ENCODE peak calls at places on chromosomes 13 and 19, in seven cellular contexts. F, G, C, A, Z, H and S are unnamed samples.

GRCh38 chr13:26590951-26591350 is 33.5 kb downstream of the WASF3 start:
- DNase-seq in F (no peak), G (no peak), C (no peak), A (no peak), Z (no peak), H (no peak), S (no peak)

GRCh38 chr19:1986357-1987162 is 29.0 kb downstream of the BTBD2 start:
- DNase-seq in F (no peak), G (no peak), C (peak), A (no peak), Z (no peak), H (no peak), S (no peak)

GRCh38 chr19:45780146-45780447 is 2.2 kb downstream of the DMPK start:
- DNase-seq in F (peak), G (no peak), C (peak), A (no peak), Z (no peak), H (no peak), S (no peak)

GRCh38 chr13:113883314-113883811 is 19.5 kb upstream of the GAS6 start:
- DNase-seq in F (no peak), G (no peak), C (no peak), A (no peak), Z (no peak), H (no peak), S (no peak)

GRCh38 chr13:36158606-36159005 is 27.4 kb upstream of the DCLK1 start:
- DNase-seq in F (no peak), G (no peak), C (no peak), A (no peak), Z (no peak), H (no peak), S (no peak)

GRCh38 chr13:102369303-102369702 is 32.5 kb downstream of the FGF14 start:
- DNase-seq in F (no peak), G (no peak), C (no peak), A (no peak), Z (no peak), H (no peak), S (no peak)

GRCh38 chr13:64078480-64078936 is 2662.9 kb upstream of the PCDH20 start:
- DNase-seq in F (no peak), G (no peak), C (peak), A (no peak), Z (no peak), H (no peak), S (peak)

GRCh38 chr19:19213822-19214558 is 2.2 kb downstream of the NCAN start:
- DNase-seq in F (peak), G (no peak), C (no peak), A (no peak), Z (no peak), H (no peak), S (no peak)

GRCh38 chr19:29311391-29311790 is 98.4 kb upstream of the UQCRFS1 start:
- DNase-seq in F (peak), G (no peak), C (no peak), A (no peak), Z (no peak), H (no peak), S (no peak)

GRCh38 chr19:17326595-17326966 is 8.1 kb downstream of the ANO8 start:
- DNase-seq in F (no peak), G (no peak), C (no peak), A (no peak), Z (no peak), H (no peak), S (no peak)

GRCh38 chr13:63092461-63092860 is 1676.8 kb upstream of the PCDH20 start:
- DNase-seq in F (no peak), G (no peak), C (no peak), A (no peak), Z (no peak), H (no peak), S (no peak)

GRCh38 chr13:36480726-36481485 is 48.6 kb downstream of the CCNA1 start:
- DNase-seq in F (no peak), G (no peak), C (no peak), A (no peak), Z (no peak), H (no peak), S (no peak)

GRCh38 chr19:14107581-14108461 is 9.7 kb downstream of the PRKACA start:
- DNase-seq in F (no peak), G (no peak), C (no peak), A (peak), Z (no peak), H (no peak), S (no peak)

GRCh38 chr13:50156140-50156539 is 140.9 kb downstream of the KCNRG start:
- DNase-seq in F (no peak), G (no peak), C (no peak), A (no peak), Z (peak), H (peak), S (no peak)

GRCh38 chr19:50639121-50640112 is at the start of gene SYT3:
- DNase-seq in F (peak), G (peak), C (peak), A (peak), Z (no peak), H (peak), S (peak)

GRCh38 chr13:108657520-108657919 is 28.1 kb downstream of the MYO16 start:
- DNase-seq in F (no peak), G (no peak), C (no peak), A (no peak), Z (no peak), H (no peak), S (no peak)

GRCh38 chr19:35846038-35846668 is 6.2 kb downstream of the NPHS1 start:
- DNase-seq in F (peak), G (no peak), C (no peak), A (no peak), Z (no peak), H (no peak), S (no peak)

GRCh38 chr13:23623394-23623793 is 53.2 kb downstream of the TNFRSF19 start:
- DNase-seq in F (no peak), G (no peak), C (no peak), A (no peak), Z (no peak), H (no peak), S (no peak)

GRCh38 chr13:93254775-93255174 is 28.2 kb downstream of the GPC6 start:
- DNase-seq in F (no peak), G (no peak), C (no peak), A (no peak), Z (no peak), H (no peak), S (no peak)

GRCh38 chr19:58568731-58569130 is 4.4 kb downstream of the MZF1 start:
- DNase-seq in F (no peak), G (peak), C (peak), A (no peak), Z (no peak), H (no peak), S (no peak)

GRCh38 chr13:40187836-40188591 is 478.4 kb downstream of the FOXO1 start:
- DNase-seq in F (no peak), G (no peak), C (no peak), A (no peak), Z (no peak), H (no peak), S (no peak)

GRCh38 chr19:30222428-30222873 is 149.7 kb upstream of the ZNF536 start:
- DNase-seq in F (peak), G (no peak), C (no peak), A (peak), Z (no peak), H (no peak), S (peak)

GRCh38 chr13:62482351-62482750 is 1066.7 kb upstream of the PCDH20 start:
- DNase-seq in F (no peak), G (no peak), C (no peak), A (no peak), Z (no peak), H (no peak), S (no peak)

GRCh38 chr13:43895940-43896339 is 16.2 kb downstream of the LACC1 start:
- DNase-seq in F (no peak), G (no peak), C (no peak), A (no peak), Z (peak), H (peak), S (no peak)

GRCh38 chr13:99426426-99426825 is 74.8 kb upstream of the TM9SF2 start:
- DNase-seq in F (no peak), G (peak), C (no peak), A (no peak), Z (no peak), H (no peak), S (no peak)

GRCh38 chr13:29920018-29920643 is 69.7 kb upstream of the UBL3 start:
- DNase-seq in F (no peak), G (no peak), C (no peak), A (no peak), Z (no peak), H (no peak), S (no peak)

DNA sequence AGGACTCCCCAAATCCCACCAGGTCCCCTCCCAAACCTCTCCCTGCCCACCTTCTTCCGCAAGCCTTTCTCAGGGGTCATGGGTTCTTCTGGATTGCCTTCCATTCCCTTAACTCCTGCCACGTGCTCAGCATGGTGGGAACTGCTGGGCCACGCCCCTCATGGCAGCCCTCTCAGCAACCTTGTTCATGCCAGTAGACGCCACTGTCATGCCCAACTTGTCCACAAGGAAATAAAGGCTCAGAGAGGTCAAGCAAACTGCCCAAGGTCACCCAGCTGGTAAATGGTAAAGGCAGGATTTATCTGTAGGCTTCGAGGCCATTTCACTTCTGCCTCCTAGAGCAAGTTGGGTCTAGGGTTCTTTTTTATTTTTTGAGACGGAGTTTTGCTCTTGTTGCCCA is 10.9 kb downstream of the PRAM1 start:
- DNase-seq in F (no peak), G (no peak), C (no peak), A (no peak), Z (no peak), H (no peak), S (no peak)
- TF ChIP-seq CTCF in F (no peak), G (no peak), C (no peak), A (no peak), Z (peak), H (no peak), S (no peak)

DNA sequence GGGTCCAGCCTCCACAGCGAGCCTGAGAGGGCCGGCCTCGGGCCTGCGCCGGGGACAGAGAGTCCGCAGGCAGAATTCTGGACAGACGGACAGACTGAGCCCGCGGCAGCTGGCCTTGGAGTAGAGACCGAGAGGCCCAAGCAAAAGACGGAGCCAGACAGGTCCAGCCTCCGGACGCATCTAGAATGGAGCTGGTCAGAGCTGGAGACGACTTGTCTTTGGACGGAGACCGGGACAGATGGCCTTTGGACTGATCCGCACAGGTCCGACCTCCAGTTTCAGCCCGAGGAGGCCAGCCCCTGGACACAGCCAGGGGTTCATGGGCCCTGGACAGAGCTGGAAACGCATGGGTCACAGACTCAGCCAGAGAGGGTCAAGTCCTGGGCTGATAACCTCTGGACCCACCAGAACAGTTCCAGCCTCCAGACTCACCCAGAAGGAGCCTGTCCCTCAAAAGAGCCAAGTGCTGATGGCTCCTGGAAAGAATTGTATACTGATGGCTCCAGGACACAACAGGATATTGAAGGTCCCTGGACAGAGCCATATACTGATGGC is 490 bp downstream of the ITPKC start:
- DNase-seq in F (no peak), G (peak), C (peak), A (no peak), Z (no peak), H (no peak), S (no peak)
- TF ChIP-seq CTCF in F (no peak), G (no peak), C (no peak), A (no peak), Z (no peak), H (no peak), S (no peak)

DNA sequence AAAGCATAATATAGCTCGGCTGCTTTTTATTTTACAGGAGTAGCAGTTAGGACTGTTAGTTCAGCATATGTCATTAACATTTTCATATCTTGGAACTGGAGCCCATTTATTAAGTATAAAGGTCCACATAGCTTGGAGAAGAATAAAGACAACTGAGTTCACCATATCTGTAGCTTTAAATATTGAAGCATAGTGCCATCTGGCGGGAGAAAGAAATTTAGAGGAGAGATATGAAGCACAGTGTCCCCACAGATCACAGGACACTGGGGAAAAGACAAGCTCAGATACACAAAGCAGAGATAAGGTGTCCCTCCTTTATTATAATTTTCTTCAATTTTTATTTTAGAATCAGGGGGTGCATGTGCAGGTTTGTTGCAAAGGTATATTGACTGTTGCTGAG is 104.7 kb upstream of the FREM2 start:
- DNase-seq in F (no peak), G (no peak), C (no peak), A (no peak), Z (no peak), H (peak), S (peak)
- TF ChIP-seq CTCF in F (peak), G (peak), C (no peak), A (peak), Z (peak), H (peak), S (peak)

GRCh38 chr19:22882797-22883196 is 50.7 kb downstream of the ZNF723 start:
- DNase-seq in F (no peak), G (no peak), C (no peak), A (no peak), Z (no peak), H (peak), S (no peak)
- TF ChIP-seq CTCF in F (no peak), G (no peak), C (peak), A (peak), Z (no peak), H (peak), S (peak)

DNA sequence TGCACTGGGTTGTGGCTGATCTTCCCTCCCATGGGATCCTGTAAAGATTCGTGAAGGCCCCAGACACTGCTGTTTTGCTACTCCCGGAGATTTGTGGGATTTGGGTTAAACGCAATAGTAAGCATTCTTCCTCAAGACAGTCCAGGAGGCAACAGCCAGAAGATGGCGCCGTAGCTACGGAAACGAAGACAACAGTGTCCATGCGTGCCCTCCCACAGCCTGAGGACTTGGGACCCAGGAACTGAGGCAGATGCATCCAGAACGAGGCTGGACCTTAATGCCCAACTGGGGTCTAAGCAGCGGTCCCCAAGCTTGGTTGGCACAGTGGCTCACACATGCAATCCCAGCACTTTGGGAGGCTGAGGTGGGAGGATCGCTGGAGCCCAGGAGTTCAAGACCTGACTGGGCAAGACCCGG is 57.6 kb upstream of the ZNF507 start:
- DNase-seq in F (peak), G (peak), C (peak), A (peak), Z (peak), H (peak), S (no peak)
- TF ChIP-seq CTCF in F (no peak), G (peak), C (peak), A (peak), Z (peak), H (peak), S (peak)

GRCh38 chr13:83340170-83340569 is 542.1 kb downstream of the SLITRK1 start:
- DNase-seq in F (no peak), G (no peak), C (no peak), A (no peak), Z (no peak), H (no peak), S (no peak)
- TF ChIP-seq CTCF in F (no peak), G (no peak), C (no peak), A (no peak), Z (no peak), H (no peak), S (no peak)

DNA sequence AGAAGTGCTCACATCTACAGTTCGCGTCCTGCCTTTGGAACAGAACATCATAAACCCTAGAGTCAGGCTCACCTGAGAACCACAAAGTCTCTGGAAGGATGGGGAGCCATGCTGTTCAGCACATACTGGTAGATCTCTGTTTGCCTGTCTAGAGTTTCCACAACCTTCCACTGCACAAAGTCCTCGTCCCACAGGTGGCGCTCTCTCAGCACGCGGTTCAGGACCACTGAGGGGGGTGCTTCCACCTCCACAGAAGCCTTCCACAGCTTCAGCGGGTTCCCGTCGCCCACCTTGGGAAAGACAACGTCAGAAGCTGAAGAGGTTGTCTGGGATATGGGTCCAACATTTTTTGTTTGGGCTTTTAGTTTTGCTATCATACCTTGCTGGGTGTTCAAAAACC is 93.6 kb downstream of the KL start:
- DNase-seq in F (peak), G (no peak), C (no peak), A (no peak), Z (no peak), H (no peak), S (peak)
- TF ChIP-seq CTCF in F (no peak), G (no peak), C (no peak), A (peak), Z (peak), H (peak), S (peak)

DNA sequence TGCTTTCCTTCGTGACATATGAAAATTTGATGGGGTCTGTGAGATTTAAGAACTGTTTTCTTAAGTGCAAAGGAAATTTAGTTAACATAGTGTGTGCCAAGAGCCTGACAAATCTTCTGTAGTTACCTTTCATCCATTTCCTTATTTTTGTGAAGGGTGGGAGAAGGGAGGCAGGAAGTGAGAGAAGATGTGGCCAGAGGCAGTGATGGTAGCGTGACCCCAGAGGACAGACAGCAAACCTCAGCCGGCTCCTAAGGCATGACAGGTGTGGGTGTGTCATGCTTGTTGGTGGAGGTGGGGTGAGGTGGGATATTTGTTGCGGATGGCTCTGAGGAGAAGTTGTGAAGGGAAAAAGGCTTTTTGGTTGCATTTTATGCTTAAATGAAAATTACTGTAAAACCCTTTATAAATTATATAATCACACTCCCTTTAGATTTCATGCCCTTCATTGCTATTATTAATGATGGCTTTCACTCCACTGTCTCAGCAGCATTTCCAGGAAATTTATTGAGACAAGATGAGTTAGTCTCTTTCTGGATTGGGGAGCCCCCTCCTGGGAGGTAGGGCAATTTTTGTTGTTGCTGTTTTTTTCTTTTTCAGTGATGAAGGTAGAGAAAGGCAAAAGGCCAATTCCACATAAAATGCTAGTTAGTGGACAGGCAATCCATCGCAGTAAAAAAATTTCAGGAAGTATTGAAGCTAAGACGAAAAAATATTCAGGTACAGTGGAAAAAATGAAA is 80.0 kb downstream of the TEX26 start:
- DNase-seq in F (no peak), G (no peak), C (no peak), A (no peak), Z (no peak), H (peak), S (no peak)
- TF ChIP-seq CTCF in F (no peak), G (peak), C (no peak), A (no peak), Z (peak), H (peak), S (no peak)

DNA sequence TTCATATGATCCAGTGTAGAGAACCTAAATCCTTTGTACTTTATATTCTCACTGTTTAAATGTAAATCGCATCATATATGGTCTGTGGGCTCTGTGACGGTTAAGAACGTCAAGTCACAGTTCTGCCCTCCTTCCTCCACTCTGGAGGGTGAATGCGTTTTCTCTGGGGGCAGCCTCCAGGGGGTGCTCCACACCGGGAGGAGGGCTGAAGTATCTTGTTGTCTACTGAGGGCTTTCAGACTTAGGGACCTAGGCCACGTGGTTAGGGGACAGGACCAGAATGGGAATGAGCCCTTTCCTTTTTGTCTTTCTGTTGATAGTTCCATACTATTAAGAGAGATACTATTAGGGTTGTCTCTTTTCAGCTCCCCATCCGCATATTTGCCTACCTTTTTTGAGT is 504.9 kb downstream of the FGF9 start:
- DNase-seq in F (no peak), G (no peak), C (no peak), A (no peak), Z (no peak), H (no peak), S (no peak)
- TF ChIP-seq CTCF in F (no peak), G (no peak), C (no peak), A (no peak), Z (no peak), H (no peak), S (no peak)